ENCODE peak calls at places on chromosomes 3 and 15, in five cellular contexts. Q is H1, J is astrocyte of the cerebellum, L is astrocyte of the spinal cord, W is IMR-90. B is an unnamed sample.

GRCh38 chr15:70096215-70096974 is 1.3 kb downstream of the TLE3 start:
- DNase-seq in Q (no peak), J (no peak), L (peak), W (peak), B (peak)

GRCh38 chr15:59491062-59491461 is 53.1 kb downstream of the FAM81A start:
- DNase-seq in Q (no peak), J (no peak), L (no peak), W (no peak), B (no peak)

GRCh38 chr15:81002004-81002253 is 1.2 kb downstream of the TLNRD1 start:
- DNase-seq in Q (peak), J (no peak), L (no peak), W (no peak), B (peak)

GRCh38 chr3:27632431-27633223 is 89.5 kb downstream of the EOMES start:
- DNase-seq in Q (no peak), J (no peak), L (peak), W (peak), B (peak)

GRCh38 chr3:101675709-101676218 is 1.2 kb downstream of the ZBTB11 start:
- DNase-seq in Q (no peak), J (no peak), L (no peak), W (no peak), B (peak)

GRCh38 chr3:189805375-189806067 is 174.3 kb downstream of the TP63 start:
- DNase-seq in Q (no peak), J (no peak), L (no peak), W (no peak), B (no peak)

GRCh38 chr3:54900954-54901591 is 26.8 kb downstream of the LRTM1 start:
- DNase-seq in Q (no peak), J (no peak), L (peak), W (peak), B (no peak)

GRCh38 chr3:118782755-118783202 is 251.9 kb downstream of the IGSF11 start:
- DNase-seq in Q (no peak), J (no peak), L (no peak), W (no peak), B (no peak)

GRCh38 chr15:38531509-38531908 is 33.1 kb downstream of the RASGRP1 start:
- DNase-seq in Q (no peak), J (no peak), L (peak), W (peak), B (no peak)

GRCh38 chr3:124373524-124373923 is 356.7 kb upstream of the UMPS start:
- DNase-seq in Q (no peak), J (no peak), L (no peak), W (no peak), B (no peak)

DNA sequence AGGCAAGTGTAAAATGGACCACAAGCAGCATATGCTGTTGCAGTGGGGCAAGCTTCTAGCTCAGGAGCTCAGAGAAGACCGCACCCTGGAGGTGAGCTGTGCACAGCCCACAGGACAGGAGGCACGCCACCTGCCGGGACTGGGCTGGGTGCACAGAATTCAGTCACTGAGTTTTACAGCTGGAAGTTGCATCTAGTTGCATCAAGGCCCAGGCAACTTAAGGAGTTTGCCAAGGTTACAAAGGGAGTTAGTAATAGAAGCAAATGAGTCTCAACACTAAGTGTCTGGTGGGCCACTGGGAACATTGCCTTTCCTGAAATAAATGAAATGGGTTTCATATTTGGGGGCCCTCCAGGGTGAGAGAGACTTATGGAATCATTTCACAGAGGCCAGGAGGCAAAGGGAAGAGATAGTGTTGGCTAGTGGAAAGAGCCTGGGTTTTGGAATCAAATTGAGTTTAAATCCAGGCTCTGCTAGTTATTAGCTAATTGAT is 36.0 kb upstream of the TIMP4 start:
- DNase-seq in Q (no peak), J (no peak), L (no peak), W (peak), B (peak)
- TF ChIP-seq CTCF in Q (peak), J (peak), L (no peak), W (no peak), B (peak)

GRCh38 chr15:61978225-61978624 is 82.0 kb downstream of the VPS13C start:
- DNase-seq in Q (no peak), J (no peak), L (no peak), W (no peak), B (no peak)

GRCh38 chr15:61974118-61974517 is 86.1 kb downstream of the VPS13C start:
- DNase-seq in Q (no peak), J (no peak), L (no peak), W (no peak), B (no peak)

DNA sequence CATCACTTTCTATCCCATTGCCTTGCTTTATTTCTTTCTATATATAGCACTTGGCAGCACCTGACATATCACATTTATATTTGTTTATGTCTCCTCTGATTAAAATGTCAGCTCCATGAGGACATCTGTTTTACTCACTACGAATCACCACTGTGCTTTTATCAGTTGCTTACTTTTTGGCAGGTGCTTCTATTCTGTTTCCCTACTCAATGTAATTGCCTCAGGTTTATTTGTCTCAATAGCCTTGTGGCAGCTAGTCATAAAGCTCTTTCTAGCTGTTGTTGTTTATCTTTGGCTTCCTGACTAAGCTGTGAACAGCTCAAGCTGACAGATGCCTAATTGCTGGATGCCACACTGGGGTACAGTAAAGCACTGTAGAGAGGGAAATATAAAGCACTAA is 85.5 kb downstream of the VPS13C start:
- DNase-seq in Q (no peak), J (no peak), L (no peak), W (peak), B (no peak)
- TF ChIP-seq CTCF in Q (no peak), J (no peak), L (no peak), W (no peak), B (no peak)

GRCh38 chr3:34212671-34213070 is 414.2 kb downstream of the PDCD6IP start:
- DNase-seq in Q (no peak), J (peak), L (peak), W (peak), B (no peak)
- TF ChIP-seq CTCF in Q (no peak), J (no peak), L (no peak), W (no peak), B (no peak)

GRCh38 chr15:62691008-62691407 is 351.5 kb upstream of the TPM1 start:
- DNase-seq in Q (no peak), J (no peak), L (no peak), W (no peak), B (no peak)
- TF ChIP-seq CTCF in Q (no peak), J (no peak), L (no peak), W (peak), B (no peak)

DNA sequence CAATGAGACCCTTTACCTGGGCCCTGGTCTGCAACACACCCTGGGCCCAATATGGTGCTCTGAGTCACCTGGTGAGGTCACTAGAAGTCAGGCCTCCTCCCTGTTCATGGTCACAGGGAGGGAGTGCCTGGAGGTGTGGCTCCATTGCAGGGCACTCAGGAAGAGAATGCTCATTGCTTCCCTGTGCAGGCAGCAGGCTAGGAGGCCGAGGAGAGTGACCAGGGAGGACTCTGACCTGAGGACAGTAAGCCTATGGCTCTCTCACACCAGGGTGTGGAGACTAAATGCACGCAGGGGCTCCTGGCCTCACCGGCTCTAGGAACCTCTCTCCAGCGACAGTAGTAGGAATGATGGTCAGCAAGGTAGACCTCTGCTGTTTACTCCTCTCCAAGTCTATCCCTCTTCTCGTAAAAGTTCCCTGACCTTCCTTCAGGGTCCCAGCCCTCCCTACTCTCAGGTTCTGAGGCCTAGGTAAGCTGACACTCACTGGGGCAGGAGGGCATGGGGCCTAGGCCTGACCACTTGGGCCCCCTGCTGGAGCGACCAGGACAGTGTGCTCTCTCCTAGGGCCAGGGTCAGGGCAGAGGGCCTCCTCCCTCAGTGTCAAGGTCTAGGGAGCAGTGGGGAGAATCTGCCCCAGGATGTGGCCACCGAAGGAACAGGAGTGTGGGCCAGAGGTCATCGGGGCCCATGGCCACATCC is 9.6 kb upstream of the SLCO2A1 start:
- DNase-seq in Q (peak), J (no peak), L (no peak), W (no peak), B (peak)
- TF ChIP-seq CTCF in Q (peak), J (no peak), L (peak), W (no peak), B (peak)

GRCh38 chr3:25962255-25962654 is 172.4 kb downstream of the OXSM start:
- DNase-seq in Q (no peak), J (no peak), L (no peak), W (no peak), B (no peak)
- TF ChIP-seq CTCF in Q (peak), J (no peak), L (no peak), W (no peak), B (no peak)

GRCh38 chr3:152718810-152719209 is 116.1 kb upstream of the P2RY1 start:
- DNase-seq in Q (no peak), J (no peak), L (no peak), W (no peak), B (no peak)

GRCh38 chr3:152717252-152717651 is 117.7 kb upstream of the P2RY1 start:
- DNase-seq in Q (no peak), J (no peak), L (no peak), W (no peak), B (no peak)

GRCh38 chr3:152709659-152710058 is 125.3 kb upstream of the P2RY1 start:
- DNase-seq in Q (no peak), J (no peak), L (no peak), W (no peak), B (no peak)

GRCh38 chr3:152719264-152719663 is 115.7 kb upstream of the P2RY1 start:
- DNase-seq in Q (no peak), J (peak), L (peak), W (peak), B (no peak)

GRCh38 chr3:152713989-152714388 is 120.9 kb upstream of the P2RY1 start:
- DNase-seq in Q (no peak), J (no peak), L (no peak), W (no peak), B (no peak)
- TF ChIP-seq CTCF in Q (no peak), J (no peak), L (no peak), W (no peak), B (no peak)

GRCh38 chr3:186154641-186155040 is 45.8 kb upstream of the ETV5 start:
- DNase-seq in Q (no peak), J (no peak), L (no peak), W (no peak), B (no peak)
- TF ChIP-seq CTCF in Q (no peak), J (no peak), L (no peak), W (no peak), B (no peak)

DNA sequence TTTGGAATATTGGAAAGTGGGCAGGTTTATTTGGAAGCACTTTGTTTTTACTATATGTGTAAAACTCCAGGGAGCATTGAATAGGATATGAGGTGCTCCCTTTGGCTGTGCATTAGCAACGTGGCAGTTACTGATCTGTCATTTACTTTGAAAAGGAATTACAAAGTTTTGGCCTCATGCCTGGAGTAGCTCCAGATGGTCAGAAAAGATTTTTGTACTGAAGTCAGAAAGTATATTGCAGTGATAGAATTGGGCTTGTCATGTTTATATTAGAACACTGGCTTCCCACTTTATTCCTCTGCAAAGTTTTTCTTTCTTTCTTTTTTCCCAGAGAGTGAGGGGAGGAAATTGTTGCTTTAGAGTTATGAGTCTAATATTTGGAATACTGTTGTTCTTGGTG is 26.2 kb downstream of the FNDC3B start:
- DNase-seq in Q (no peak), J (no peak), L (peak), W (peak), B (no peak)
- TF ChIP-seq CTCF in Q (no peak), J (no peak), L (no peak), W (no peak), B (no peak)

B was measured in spleen.